ENCODE peak calls at places on chromosomes 12 and 14, in four cellular contexts. R, C, U and K are unnamed samples.

GRCh38 chr14:96126339-96126770 is 78.3 kb upstream of the BDKRB2 start:
- DNase-seq in C (no peak), U (no peak), R (peak; percentile 23), K (peak; percentile 88)

GRCh38 chr14:104180561-104181165 is 42.3 kb downstream of the KIF26A start:
- DNase-seq in C (no peak), U (no peak), R (no peak), K (no peak)

GRCh38 chr14:88364710-88365413 is 20.6 kb upstream of the SPATA7 start:
- DNase-seq in R (no peak), U (no peak), C (no peak), K (no peak)

GRCh38 chr14:27845241-27845850 is 921.2 kb upstream of the FOXG1 start:
- DNase-seq in U (no peak), R (no peak), C (no peak), K (no peak)

GRCh38 chr12:22615963-22616501 is 8.9 kb upstream of the ETNK1 start:
- DNase-seq in U (no peak), C (no peak), R (no peak), K (no peak)

GRCh38 chr12:113891737-113892520 is 74.2 kb downstream of the RBM19 start:
- DNase-seq in U (no peak), C (no peak), R (no peak), K (no peak)

GRCh38 chr12:132139912-132140311 is 4.2 kb downstream of the DDX51 start:
- DNase-seq in C (no peak), U (no peak), R (no peak), K (no peak)

GRCh38 chr12:106078358-106079025 is 60.3 kb downstream of the NUAK1 start:
- DNase-seq in R (no peak), U (peak; percentile 42), C (peak; percentile 88), K (peak; percentile 30)

GRCh38 chr14:49586673-49587460 is 687 bp upstream of the RPS29 start:
- DNase-seq in U (peak; percentile 88), C (peak; percentile 62), R (peak; percentile 60), K (peak; percentile 84)

GRCh38 chr12:51458635-51459034 is 34.0 kb downstream of the SLC4A8 start:
- DNase-seq in U (no peak), R (no peak), C (no peak), K (no peak)

GRCh38 chr12:69824956-69825355 is at the start of gene MYRFL:
- DNase-seq in C (no peak), U (no peak), R (no peak), K (no peak)

GRCh38 chr14:36724162-36724561 is 62.5 kb downstream of the PAX9 start:
- DNase-seq in C (no peak), U (no peak), R (no peak), K (no peak)

GRCh38 chr14:23125933-23126524 is 7.0 kb upstream of the CEBPE start:
- DNase-seq in R (no peak), C (no peak), U (no peak), K (no peak)

GRCh38 chr12:76276499-76277151 is 71.6 kb downstream of the BBS10 start:
- DNase-seq in C (peak; percentile 31), U (no peak), R (no peak), K (no peak)

GRCh38 chr12:27711312-27711682 is 665 bp downstream of the MRPS35 start:
- DNase-seq in U (no peak), R (no peak), C (no peak), K (peak; percentile 21)

GRCh38 chr12:7090222-7090998 is 1.8 kb downstream of the C1R start:
- DNase-seq in C (no peak), U (peak; percentile 24), R (no peak), K (peak; percentile 68)

GRCh38 chr14:22767323-22767589 is 768 bp downstream of the OXA1L start:
- DNase-seq in C (no peak), R (no peak), U (no peak), K (no peak)

GRCh38 chr12:41919526-41920305 is 225.0 kb downstream of the GXYLT1 start:
- DNase-seq in R (no peak), U (no peak), C (no peak), K (no peak)

GRCh38 chr14:22472935-22473854 is 115.8 kb downstream of the DAD1 start:
- DNase-seq in R (no peak), U (peak; percentile 76), C (no peak), K (peak; percentile 79)

DNA sequence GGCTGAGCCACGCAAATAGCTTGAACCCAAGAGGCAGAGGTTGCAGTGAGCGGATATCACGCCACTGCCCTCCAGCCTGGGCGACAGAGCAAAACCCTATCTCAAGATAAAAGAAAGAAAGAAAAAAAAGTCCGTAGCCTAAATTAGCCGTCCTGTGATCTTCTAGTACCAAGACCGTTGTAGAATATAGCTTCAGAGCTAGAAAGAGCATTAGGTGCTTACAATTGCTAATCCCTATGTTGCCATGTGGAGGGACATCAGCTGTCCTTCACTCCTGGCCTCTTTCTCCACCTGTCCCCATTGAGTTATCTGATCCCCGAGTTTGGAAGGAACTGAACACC is 1.2 kb downstream of the CDKN3 start:
- DNase-seq in C (no peak), U (no peak), R (no peak), K (no peak)
- H3K4me3 ChIP-seq in C (peak overlapping the region; percentile 84), U (peak overlapping the region; percentile 81), R (peak overlapping the region; percentile 84), K (no peak overlapping the region)

GRCh38 chr14:72598328-72598727 is 295.6 kb downstream of the DPF3 start:
- DNase-seq in U (no peak), C (no peak), R (no peak), K (no peak)
- TF ChIP-seq CTCF in U (no peak), C (no peak), R (no peak), K (no peak)

GRCh38 chr12:64572241-64572640 is 38.1 kb upstream of the RASSF3 start:
- DNase-seq in C (no peak), U (no peak), R (no peak), K (no peak)

GRCh38 chr12:64574837-64575236 is 35.5 kb upstream of the RASSF3 start:
- DNase-seq in U (no peak), C (no peak), R (no peak), K (no peak)

GRCh38 chr12:64580681-64581080 is 29.6 kb upstream of the RASSF3 start:
- DNase-seq in R (no peak), U (no peak), C (no peak), K (no peak)

GRCh38 chr12:64578556-64578955 is 31.7 kb upstream of the RASSF3 start:
- DNase-seq in C (no peak), R (no peak), U (no peak), K (no peak)

GRCh38 chr12:64577046-64577445 is 33.2 kb upstream of the RASSF3 start:
- DNase-seq in R (no peak), U (no peak), C (no peak), K (no peak)
- H3K4me3 ChIP-seq in R (no peak overlapping the region), U (no peak overlapping the region), C (no peak overlapping the region), K (no peak overlapping the region)

DNA sequence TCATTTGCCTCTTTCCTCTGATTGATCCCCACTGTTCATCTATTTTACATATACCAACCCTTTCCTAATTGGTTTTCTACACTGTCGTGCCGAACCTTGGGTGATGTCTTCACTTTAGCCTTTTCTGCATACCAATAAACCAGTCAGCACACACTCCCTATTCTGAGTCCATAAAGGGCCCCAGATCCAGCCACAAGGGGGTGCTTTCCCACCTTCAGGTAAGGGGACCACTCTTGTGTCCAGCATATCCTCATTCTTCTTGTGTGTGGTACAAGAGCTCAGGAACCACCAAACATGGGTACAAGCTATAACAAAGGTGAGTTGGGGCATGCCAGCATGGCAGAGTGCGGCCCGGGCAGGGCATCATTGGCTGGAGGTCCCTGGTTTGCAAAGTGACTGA is 859.8 kb downstream of the FSCB start:
- DNase-seq in C (no peak), R (no peak), U (peak; percentile 8), K (no peak)
- TF ChIP-seq CTCF in C (no peak), R (no peak), U (peak; percentile 26), K (no peak)

GRCh38 chr14:53715390-53715730 is 241.3 kb downstream of the BMP4 start:
- DNase-seq in R (no peak), C (peak; percentile 65), U (peak; percentile 67), K (peak; percentile 30)
- H3K4me3 ChIP-seq in R (no peak overlapping the region), C (no peak overlapping the region), U (peak overlapping the region; percentile 29), K (no peak overlapping the region)